ENCODE peak calls at places on chromosomes 4 and X, in five cellular contexts. One of them, this sample, is unnamed.

GRCh38 chr4:158630893-158631292 is 40.8 kb downstream of the C4orf46 start:
- DNase-seq in CD4-positive, alpha-beta T cell: no peak
- DNase-seq in fibroblast of mammary gland: peak; percentile 52
- DNase-seq in stimulated activated CD4-positive, alpha-beta T cell treated with anti-CD3 and anti-CD28 coated beads, TNF-alpha, amount 100 ng/mL, for 1 hour: no peak
- DNase-seq in tibial artery: no peak
- DNase-seq in this sample: no peak

GRCh38 chrX:129925305-129926092 is 19.5 kb downstream of the UTP14A start:
- DNase-seq in fibroblast of mammary gland: peak; percentile 77
- DNase-seq in tibial artery: peak; percentile 65
- DNase-seq in stimulated activated CD4-positive, alpha-beta T cell treated with anti-CD3 and anti-CD28 coated beads, TNF-alpha, amount 100 ng/mL, for 1 hour: peak; percentile 38
- DNase-seq in CD4-positive, alpha-beta T cell: peak; percentile 55
- DNase-seq in this sample: peak; percentile 80

GRCh38 chrX:153468008-153468580 is 2.3 kb downstream of the HAUS7 start:
- DNase-seq in tibial artery: no peak
- DNase-seq in fibroblast of mammary gland: no peak
- DNase-seq in CD4-positive, alpha-beta T cell: no peak
- DNase-seq in stimulated activated CD4-positive, alpha-beta T cell treated with anti-CD3 and anti-CD28 coated beads, TNF-alpha, amount 100 ng/mL, for 1 hour: no peak
- DNase-seq in this sample: no peak

GRCh38 chr4:81198151-81198550 is 16.9 kb downstream of the PRKG2 start:
- DNase-seq in tibial artery: no peak
- DNase-seq in stimulated activated CD4-positive, alpha-beta T cell treated with anti-CD3 and anti-CD28 coated beads, TNF-alpha, amount 100 ng/mL, for 1 hour: no peak
- DNase-seq in fibroblast of mammary gland: no peak
- DNase-seq in CD4-positive, alpha-beta T cell: no peak
- DNase-seq in this sample: no peak

GRCh38 chr4:11194431-11194830 is 234.3 kb downstream of the HS3ST1 start:
- DNase-seq in fibroblast of mammary gland: no peak
- DNase-seq in stimulated activated CD4-positive, alpha-beta T cell treated with anti-CD3 and anti-CD28 coated beads, TNF-alpha, amount 100 ng/mL, for 1 hour: no peak
- DNase-seq in CD4-positive, alpha-beta T cell: no peak
- DNase-seq in tibial artery: no peak
- DNase-seq in this sample: no peak

GRCh38 chr4:153072661-153073060 is 131.6 kb upstream of the TRIM2 start:
- DNase-seq in CD4-positive, alpha-beta T cell: no peak
- DNase-seq in stimulated activated CD4-positive, alpha-beta T cell treated with anti-CD3 and anti-CD28 coated beads, TNF-alpha, amount 100 ng/mL, for 1 hour: no peak
- DNase-seq in tibial artery: no peak
- DNase-seq in fibroblast of mammary gland: no peak
- DNase-seq in this sample: no peak

GRCh38 chrX:96407501-96407900 is 277.1 kb upstream of the DIAPH2 start:
- DNase-seq in stimulated activated CD4-positive, alpha-beta T cell treated with anti-CD3 and anti-CD28 coated beads, TNF-alpha, amount 100 ng/mL, for 1 hour: no peak
- DNase-seq in CD4-positive, alpha-beta T cell: no peak
- DNase-seq in tibial artery: no peak
- DNase-seq in fibroblast of mammary gland: peak; percentile 84
- DNase-seq in this sample: no peak

GRCh38 chr4:184300816-184301215 is 83.1 kb upstream of the ENPP6 start:
- DNase-seq in tibial artery: no peak
- DNase-seq in fibroblast of mammary gland: no peak
- DNase-seq in CD4-positive, alpha-beta T cell: no peak
- DNase-seq in stimulated activated CD4-positive, alpha-beta T cell treated with anti-CD3 and anti-CD28 coated beads, TNF-alpha, amount 100 ng/mL, for 1 hour: no peak
- DNase-seq in this sample: no peak

GRCh38 chr4:86218721-86219481 is 141.0 kb downstream of the MAPK10 start:
- DNase-seq in stimulated activated CD4-positive, alpha-beta T cell treated with anti-CD3 and anti-CD28 coated beads, TNF-alpha, amount 100 ng/mL, for 1 hour: no peak
- DNase-seq in CD4-positive, alpha-beta T cell: no peak
- DNase-seq in tibial artery: no peak
- DNase-seq in fibroblast of mammary gland: peak; percentile 77
- DNase-seq in this sample: no peak

GRCh38 chrX:15815779-15816452 is 25.6 kb downstream of the ZRSR2 start:
- DNase-seq in CD4-positive, alpha-beta T cell: no peak
- DNase-seq in tibial artery: no peak
- DNase-seq in stimulated activated CD4-positive, alpha-beta T cell treated with anti-CD3 and anti-CD28 coated beads, TNF-alpha, amount 100 ng/mL, for 1 hour: no peak
- DNase-seq in fibroblast of mammary gland: peak; percentile 14
- DNase-seq in this sample: no peak

GRCh38 chrX:39337461-39337860 is 536.2 kb downstream of the MID1IP1 start:
- DNase-seq in CD4-positive, alpha-beta T cell: no peak
- DNase-seq in fibroblast of mammary gland: no peak
- DNase-seq in tibial artery: no peak
- DNase-seq in stimulated activated CD4-positive, alpha-beta T cell treated with anti-CD3 and anti-CD28 coated beads, TNF-alpha, amount 100 ng/mL, for 1 hour: no peak
- DNase-seq in this sample: no peak